ENCODE peak calls at places on chromosomes 3 and 15, in six cellular contexts. U is K562, V is SK-N-SH, R is H1, T is HepG2, I is GM12878. K is an unnamed sample.
A peak's percentile ranks its signal among the peaks of the same experiment; 100 is the strongest.

GRCh38 chr3:56839784-56840724 is 38.3 kb upstream of the ARHGEF3 start:
- DNase-seq in U (no peak), V (no peak), R (no peak), T (peak; percentile 59), I (no peak), K (no peak)

GRCh38 chr3:188583476-188584161 is 429.7 kb downstream of the LPP start:
- DNase-seq in U (no peak), V (no peak), R (no peak), T (no peak), I (no peak), K (no peak)

GRCh38 chr15:92693922-92694331 is 38.4 kb upstream of the FAM174B start:
- DNase-seq in U (peak; percentile 63), V (peak; percentile 55), R (peak; percentile 80), T (peak; percentile 50), I (no peak), K (peak; percentile 34)

GRCh38 chr3:30356901-30357753 is 249.3 kb upstream of the TGFBR2 start:
- DNase-seq in U (no peak), V (no peak), R (no peak), T (no peak), I (no peak), K (no peak)

GRCh38 chr3:13087320-13087985 is 14.2 kb upstream of the IQSEC1 start:
- DNase-seq in U (no peak), V (no peak), R (no peak), T (no peak), I (no peak), K (no peak)

GRCh38 chr3:142818651-142819050 is 70.2 kb downstream of the PCOLCE2 start:
- DNase-seq in U (no peak), V (no peak), R (no peak), T (no peak), I (no peak), K (no peak)

GRCh38 chr3:8713901-8714759 is 19.5 kb upstream of the CAV3 start:
- DNase-seq in U (peak; percentile 67), V (no peak), R (peak; percentile 67), T (peak; percentile 13), I (no peak), K (peak; percentile 24)

GRCh38 chr3:31544634-31545033 is 11.9 kb downstream of the STT3B start:
- DNase-seq in U (no peak), V (no peak), R (no peak), T (peak; percentile 16), I (no peak), K (no peak)

GRCh38 chr3:116453676-116454346 is 8.5 kb upstream of the LSAMP start:
- DNase-seq in U (no peak), V (no peak), R (no peak), T (no peak), I (no peak), K (no peak)

GRCh38 chr3:31361391-31362273 is 171.1 kb upstream of the STT3B start:
- DNase-seq in U (no peak), V (no peak), R (no peak), T (no peak), I (no peak), K (peak; percentile 12)

GRCh38 chr15:33699691-33700447 is 268.4 kb upstream of the CHRM5 start:
- DNase-seq in U (no peak), V (peak; percentile 22), R (no peak), T (peak; percentile 9), I (no peak), K (no peak)
- TF ChIP-seq CTCF in U (peak; percentile 43), V (peak; percentile 39), R (peak; percentile 47), T (peak; percentile 10), I (no peak), K (peak; percentile 36)

DNA sequence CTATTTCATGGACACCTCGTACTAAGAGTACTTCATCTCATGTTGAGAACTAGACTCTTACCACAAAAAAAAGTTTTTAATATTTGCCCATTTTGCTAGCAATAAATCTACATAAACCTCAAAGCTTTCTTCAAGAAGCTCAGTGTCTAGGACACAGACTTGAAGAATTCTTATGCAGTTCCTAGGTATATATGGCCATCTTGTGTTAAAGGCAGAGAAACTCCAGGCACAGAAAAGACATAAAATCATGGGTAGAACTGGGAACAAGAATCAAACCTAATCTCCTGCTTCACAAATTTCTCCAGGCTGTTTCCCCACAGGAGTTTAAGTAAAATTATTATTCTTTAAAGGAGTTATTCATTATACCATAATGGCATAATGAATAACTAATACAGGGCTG is 4.4 kb downstream of the MBD4 start:
- DNase-seq in U (no peak), V (no peak), R (no peak), T (no peak), I (no peak), K (no peak)
- H4K20me1 ChIP-seq in U (no peaks in the 10 kb centered on the region), V (no peaks in the 10 kb centered on the region), R (no peaks in the 10 kb centered on the region), T (no peaks in the 10 kb centered on the region), I (no peaks in the 10 kb centered on the region), K (no peaks in the 10 kb centered on the region)

GRCh38 chr15:101128191-101128590 is 123.7 kb downstream of the CHSY1 start:
- DNase-seq in U (no peak), V (no peak), R (no peak), T (no peak), I (no peak), K (no peak)

GRCh38 chr15:101124731-101125558 is 126.9 kb downstream of the CHSY1 start:
- DNase-seq in U (no peak), V (no peak), R (no peak), T (no peak), I (peak; percentile 27), K (peak; percentile 15)

GRCh38 chr15:101127503-101128076 is 124.3 kb downstream of the CHSY1 start:
- DNase-seq in U (no peak), V (peak; percentile 90), R (no peak), T (peak; percentile 24), I (peak; percentile 82), K (peak; percentile 15)

GRCh38 chr15:101128696-101129095 is 123.2 kb downstream of the CHSY1 start:
- DNase-seq in U (no peak), V (no peak), R (no peak), T (no peak), I (no peak), K (no peak)

GRCh38 chr15:101126618-101127502 is 125.0 kb downstream of the CHSY1 start:
- DNase-seq in U (no peak), V (peak; percentile 63), R (no peak), T (no peak), I (no peak), K (no peak)
- TF ChIP-seq YY1 in U (no peak), V (no peak), R (no peak), T (no peak), I (no peak), K (no peak)

GRCh38 chr3:98709433-98709832 is 53.7 kb upstream of the ST3GAL6 start:
- DNase-seq in U (no peak), V (no peak), R (no peak), T (no peak), I (no peak), K (no peak)

GRCh38 chr3:98702166-98702565 is 61.0 kb upstream of the ST3GAL6 start:
- DNase-seq in U (no peak), V (no peak), R (no peak), T (no peak), I (no peak), K (no peak)

GRCh38 chr3:98701276-98701675 is 61.9 kb upstream of the ST3GAL6 start:
- DNase-seq in U (no peak), V (no peak), R (no peak), T (no peak), I (no peak), K (no peak)

GRCh38 chr3:98705212-98705611 is 57.9 kb upstream of the ST3GAL6 start:
- DNase-seq in U (no peak), V (no peak), R (no peak), T (no peak), I (no peak), K (no peak)

DNA sequence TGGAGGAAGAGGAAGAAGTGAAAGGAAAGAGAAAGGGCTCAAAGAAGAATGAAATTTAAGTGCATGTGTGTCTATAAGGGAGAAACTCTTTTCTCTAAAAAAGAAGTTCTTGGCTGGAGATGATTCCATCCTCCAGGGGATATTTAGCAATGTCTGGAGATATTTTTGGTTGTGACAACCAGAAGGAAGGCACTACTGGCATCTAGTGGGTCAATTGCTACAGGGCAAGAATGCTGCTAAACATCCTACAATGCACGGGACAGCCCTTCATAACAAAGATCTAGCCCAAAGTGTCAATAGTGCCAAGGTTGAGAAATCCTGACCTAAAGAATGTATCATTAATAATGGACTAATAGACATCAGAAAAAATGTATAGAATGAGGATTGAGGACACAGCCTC is 57.4 kb upstream of the ST3GAL6 start:
- DNase-seq in U (no peak), V (no peak), R (no peak), T (no peak), I (no peak), K (no peak)
- TF ChIP-seq CTCF in U (no peak), V (peak; percentile 38), R (peak; percentile 27), T (no peak), I (peak; percentile 32), K (peak; percentile 36)

DNA sequence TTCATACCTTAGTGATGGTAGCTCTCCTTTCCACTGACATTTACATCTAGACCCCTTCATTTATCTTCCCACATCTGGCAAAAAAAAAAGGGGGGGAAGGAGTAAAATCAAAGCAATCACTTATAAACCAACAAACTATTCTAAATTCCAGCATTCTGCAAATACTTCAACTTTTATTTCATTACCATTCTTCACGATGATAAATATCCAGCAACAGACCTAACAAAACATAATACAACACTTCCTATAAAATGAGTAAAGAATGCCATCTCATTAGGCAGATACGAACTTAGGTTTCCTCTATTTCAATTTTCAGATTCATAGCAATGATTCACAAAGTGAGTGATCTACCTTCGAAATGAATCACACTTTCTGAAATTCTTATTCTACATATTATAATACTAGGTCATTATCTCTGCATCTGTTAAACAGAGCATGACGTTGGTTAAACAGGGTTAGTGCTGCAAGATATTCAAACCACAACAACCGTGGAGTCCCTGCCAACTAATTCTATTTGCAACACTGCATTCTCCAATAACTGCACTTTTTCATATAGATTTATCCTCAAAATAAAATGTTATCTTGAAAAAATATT is at the start of gene LRRFIP2:
- DNase-seq in U (no peak), V (peak; percentile 33), R (no peak), T (no peak), I (peak; percentile 51), K (no peak)
- H4K20me1 ChIP-seq in U (peaks cover 4% of the 10 kb centered on the region), V (peaks cover 10% of the 10 kb centered on the region), R (no peaks in the 10 kb centered on the region), T (no peaks in the 10 kb centered on the region), I (no peaks in the 10 kb centered on the region), K (no peaks in the 10 kb centered on the region)

GRCh38 chr3:172752651-172753050 is 2.1 kb downstream of the ECT2 start:
- DNase-seq in U (no peak), V (no peak), R (no peak), T (no peak), I (no peak), K (no peak)

GRCh38 chr3:172751188-172751571 is 654 bp downstream of the ECT2 start:
- DNase-seq in U (peak; percentile 46), V (peak; percentile 40), R (no peak), T (no peak), I (no peak), K (no peak)

GRCh38 chr3:172750368-172751187 is at the start of gene ECT2:
- DNase-seq in U (peak; percentile 99), V (peak; percentile 95), R (peak; percentile 96), T (peak; percentile 99), I (peak; percentile 96), K (peak; percentile 100)

GRCh38 chr3:172749201-172749965 is 1.1 kb upstream of the ECT2 start:
- DNase-seq in U (no peak), V (no peak), R (no peak), T (peak; percentile 88), I (no peak), K (peak; percentile 90)

GRCh38 chr3:172750069-172750367 is 508 bp upstream of the ECT2 start:
- DNase-seq in U (no peak), V (no peak), R (no peak), T (no peak), I (no peak), K (no peak)
- TF ChIP-seq YY1 in U (no peak), V (no peak), R (no peak), T (no peak), I (no peak), K (no peak)